ENCODE peak calls at places on chromosomes 1 and 21, in six cellular contexts. M, P, G, C, K and D are unnamed samples.

GRCh38 chr1:96559707-96560588 is 161.6 kb upstream of the PTBP2 start:
- DNase-seq in M (no peak), P (no peak), G (peak), C (peak), K (peak), D (no peak)

GRCh38 chr1:14724234-14724633 is 125.7 kb downstream of the KAZN start:
- DNase-seq in M (no peak), P (no peak), G (no peak), C (no peak), K (no peak), D (no peak)

GRCh38 chr1:165887877-165888551 is 60.6 kb downstream of the UCK2 start:
- DNase-seq in M (no peak), P (no peak), G (no peak), C (no peak), K (no peak), D (peak)

GRCh38 chr1:72567511-72567910 is 285.2 kb upstream of the NEGR1 start:
- DNase-seq in M (no peak), P (no peak), G (no peak), C (no peak), K (no peak), D (no peak)

GRCh38 chr1:226655251-226656163 is 83.6 kb downstream of the ITPKB start:
- DNase-seq in M (peak), P (no peak), G (no peak), C (no peak), K (no peak), D (no peak)

GRCh38 chr1:44723064-44723463 is 7.9 kb downstream of the RNU5D-1 start:
- DNase-seq in M (peak), P (no peak), G (no peak), C (no peak), K (no peak), D (no peak)

GRCh38 chr21:35641271-35642016 is 418.9 kb downstream of the SETD4 start:
- DNase-seq in M (no peak), P (no peak), G (no peak), C (no peak), K (no peak), D (no peak)

GRCh38 chr1:109864960-109865611 is 45.6 kb upstream of the CSF1 start:
- DNase-seq in M (no peak), P (no peak), G (peak), C (peak), K (no peak), D (no peak)

GRCh38 chr1:112905420-112906154 is 50.4 kb downstream of the SLC16A1 start:
- DNase-seq in M (no peak), P (no peak), G (no peak), C (no peak), K (no peak), D (peak)

GRCh38 chr1:236433819-236434315 is 39.8 kb downstream of the EDARADD start:
- DNase-seq in M (no peak), P (no peak), G (no peak), C (no peak), K (no peak), D (no peak)

GRCh38 chr1:51214615-51215131 is 21.4 kb upstream of the RNF11 start:
- DNase-seq in M (no peak), P (no peak), G (no peak), C (no peak), K (no peak), D (no peak)

GRCh38 chr21:27572681-27573080 is 605.8 kb upstream of the ADAMTS5 start:
- DNase-seq in M (no peak), P (no peak), G (no peak), C (no peak), K (no peak), D (no peak)

GRCh38 chr1:8022395-8023286 is 3.5 kb downstream of the ERRFI1 start:
- DNase-seq in M (no peak), P (no peak), G (no peak), C (no peak), K (no peak), D (no peak)

GRCh38 chr1:172637522-172637921 is 21.4 kb upstream of the FASLG start:
- DNase-seq in M (no peak), P (no peak), G (no peak), C (no peak), K (no peak), D (no peak)

GRCh38 chr1:95582191-95582590 is 348.2 kb downstream of the RWDD3 start:
- DNase-seq in M (no peak), P (no peak), G (no peak), C (no peak), K (no peak), D (no peak)

GRCh38 chr1:207519505-207520399 is 23.8 kb downstream of the CR1 start:
- DNase-seq in M (no peak), P (no peak), G (no peak), C (no peak), K (no peak), D (no peak)

GRCh38 chr1:181936768-181937581 is 124.5 kb downstream of the ZNF648 start:
- DNase-seq in M (no peak), P (no peak), G (no peak), C (peak), K (peak), D (peak)

GRCh38 chr21:44643911-44644310 is 2.3 kb upstream of the KRTAP10-11 start:
- DNase-seq in M (no peak), P (no peak), G (no peak), C (peak), K (no peak), D (no peak)

GRCh38 chr1:15848143-15848928 is 829 bp downstream of the SPEN start:
- DNase-seq in M (peak), P (no peak), G (peak), C (peak), K (no peak), D (peak)

GRCh38 chr1:166906647-166907046 is 30.6 kb upstream of the TADA1 start:
- DNase-seq in M (no peak), P (no peak), G (no peak), C (no peak), K (no peak), D (no peak)

GRCh38 chr1:6131561-6131960 is 48.6 kb downstream of the CHD5 start:
- DNase-seq in M (peak), P (no peak), G (no peak), C (no peak), K (no peak), D (no peak)

GRCh38 chr1:94254073-94254810 is 16.9 kb upstream of the ARHGAP29 start:
- DNase-seq in M (no peak), P (no peak), G (no peak), C (no peak), K (no peak), D (no peak)

GRCh38 chr1:205314986-205315618 is 6.4 kb downstream of the NUAK2 start:
- DNase-seq in M (no peak), P (no peak), G (no peak), C (no peak), K (no peak), D (no peak)

GRCh38 chr1:2642560-2643413 is 10.0 kb upstream of the MMEL1 start:
- DNase-seq in M (peak), P (peak), G (peak), C (peak), K (peak), D (peak)

GRCh38 chr1:39698568-39698967 is 7.3 kb upstream of the HPCAL4 start:
- DNase-seq in M (no peak), P (no peak), G (no peak), C (no peak), K (no peak), D (no peak)

GRCh38 chr21:32826317-32827167 is 55.0 kb upstream of the PAXBP1 start:
- DNase-seq in M (no peak), P (no peak), G (no peak), C (no peak), K (peak), D (peak)

GRCh38 chr1:67537647-67538018 is 107.4 kb upstream of the SERBP1 start:
- DNase-seq in M (no peak), P (no peak), G (no peak), C (no peak), K (no peak), D (no peak)

GRCh38 chr1:1173793-1174415 is at the start of gene TTLL10:
- DNase-seq in M (peak), P (no peak), G (no peak), C (no peak), K (no peak), D (no peak)

GRCh38 chr1:37931493-37932158 is 15.2 kb downstream of the INPP5B start:
- DNase-seq in M (peak), P (peak), G (peak), C (peak), K (peak), D (peak)
- TF ChIP-seq POLR2A in M (peak), P (no peak), G (no peak), C (no peak), K (no peak), D (peak)

DNA sequence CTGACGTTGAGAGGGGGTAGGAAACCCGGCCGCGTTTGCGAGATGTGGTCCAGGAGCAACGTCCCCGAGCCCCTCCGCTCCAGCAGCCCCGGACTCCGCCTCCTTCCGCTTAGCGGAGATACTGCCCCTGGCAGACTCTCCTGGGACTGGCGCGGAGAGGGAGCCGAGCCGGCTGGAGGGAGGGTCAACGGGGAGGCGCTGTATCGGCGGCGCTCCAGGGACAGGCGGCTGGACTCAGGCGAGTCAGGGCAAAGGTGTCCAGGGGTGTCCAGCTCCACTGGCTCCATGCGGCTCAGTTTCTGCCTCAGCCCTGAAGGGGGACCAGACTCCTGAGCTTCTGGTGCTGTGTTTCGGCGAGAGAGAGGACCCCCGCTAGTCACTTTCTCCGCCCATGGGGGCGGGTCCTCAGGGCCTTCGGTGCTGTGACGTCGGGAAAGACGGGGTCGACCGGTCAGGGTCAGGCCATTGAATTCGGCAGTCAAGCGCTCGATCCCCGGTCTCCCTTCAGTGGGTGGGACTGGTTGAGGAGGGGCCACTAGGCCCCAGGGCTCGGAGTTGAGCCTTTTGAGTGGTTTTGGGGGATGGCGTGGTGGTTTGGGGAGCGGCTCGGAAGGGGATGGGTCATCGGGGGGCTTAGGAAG is 2.8 kb upstream of the LIX1L start:
- DNase-seq in M (peak), P (peak), G (peak), C (peak), K (peak), D (peak)
- TF ChIP-seq CTCF in M (peak), P (no peak), G (peak), C (no peak), K (no peak), D (peak)

DNA sequence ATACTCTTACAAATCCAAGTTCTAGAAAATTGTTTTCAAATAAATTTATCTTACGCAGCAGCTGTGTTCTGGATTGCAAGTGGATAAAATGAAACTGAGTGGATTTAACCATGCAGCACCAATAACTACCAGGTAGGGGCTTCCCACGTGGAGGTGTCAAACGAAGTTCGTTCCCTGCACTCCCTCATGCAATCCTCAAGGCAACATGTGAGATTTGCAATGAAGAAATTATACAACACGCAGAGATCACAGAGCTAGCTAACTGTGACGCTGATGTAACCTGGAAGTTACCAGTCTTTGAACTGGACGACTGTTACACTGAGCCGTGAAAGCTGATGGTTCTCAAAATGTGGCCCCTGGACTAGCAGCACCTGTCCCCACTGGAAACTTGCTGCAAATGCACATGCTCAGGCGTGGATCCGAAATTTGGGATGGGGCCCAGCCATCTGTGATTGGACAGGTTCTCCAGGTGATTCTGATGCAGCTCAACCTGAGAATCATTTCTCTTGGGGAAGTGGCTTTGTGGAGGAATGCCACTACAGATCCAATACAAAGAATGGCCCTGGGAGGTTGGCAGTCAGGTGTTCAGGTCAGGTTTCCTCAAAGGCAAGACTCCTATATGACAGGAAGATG is 36.3 kb downstream of the RSPH1 start:
- DNase-seq in M (peak), P (no peak), G (no peak), C (no peak), K (no peak), D (no peak)
- TF ChIP-seq POLR2A in M (no peak), P (no peak), G (no peak), C (no peak), K (no peak), D (no peak)

GRCh38 chr1:180026556-180026955 is 71.9 kb downstream of the CEP350 start:
- DNase-seq in M (no peak), P (no peak), G (no peak), C (no peak), K (no peak), D (no peak)

GRCh38 chr1:180029524-180030130 is 75.0 kb downstream of the CEP350 start:
- DNase-seq in M (no peak), P (no peak), G (no peak), C (no peak), K (no peak), D (no peak)

GRCh38 chr1:180033387-180033786 is 78.8 kb downstream of the CEP350 start:
- DNase-seq in M (no peak), P (no peak), G (no peak), C (no peak), K (no peak), D (no peak)

GRCh38 chr1:180027949-180028445 is 73.4 kb downstream of the CEP350 start:
- DNase-seq in M (no peak), P (no peak), G (no peak), C (no peak), K (no peak), D (no peak)

DNA sequence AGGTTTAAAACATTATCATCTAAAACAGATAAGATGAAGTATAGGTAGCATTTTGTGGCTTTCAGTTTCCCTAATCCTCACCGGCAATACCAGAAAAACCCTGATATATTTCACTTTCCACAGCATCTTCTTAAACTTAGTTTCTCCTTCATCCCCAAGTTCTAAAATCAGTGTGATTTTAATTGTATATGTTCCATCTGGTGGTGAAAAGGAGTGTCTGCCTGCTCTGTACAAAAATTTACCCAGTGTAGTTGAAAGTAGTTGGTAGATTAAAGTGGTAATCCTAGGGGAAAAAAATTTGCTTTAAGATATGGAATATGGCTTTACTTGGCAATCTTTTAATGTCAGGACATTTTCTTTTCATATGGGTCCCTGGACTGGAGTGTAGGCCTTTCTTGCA is 74.3 kb downstream of the CEP350 start:
- DNase-seq in M (no peak), P (no peak), G (no peak), C (no peak), K (no peak), D (no peak)
- TF ChIP-seq CTCF in M (no peak), P (no peak), G (no peak), C (no peak), K (no peak), D (no peak)

GRCh38 chr1:27318137-27318536 is 3.8 kb upstream of the TMEM222 start:
- DNase-seq in M (no peak), P (no peak), G (no peak), C (no peak), K (no peak), D (no peak)

GRCh38 chr1:27325286-27325685 is 3.3 kb downstream of the TMEM222 start:
- DNase-seq in M (no peak), P (no peak), G (no peak), C (no peak), K (no peak), D (no peak)

GRCh38 chr1:27318596-27318995 is 3.4 kb upstream of the TMEM222 start:
- DNase-seq in M (peak), P (no peak), G (no peak), C (no peak), K (no peak), D (no peak)

GRCh38 chr1:27322569-27323116 is 680 bp downstream of the TMEM222 start:
- DNase-seq in M (no peak), P (no peak), G (no peak), C (no peak), K (no peak), D (no peak)

GRCh38 chr1:27321813-27322568 is at the start of gene TMEM222:
- DNase-seq in M (peak), P (peak), G (peak), C (peak), K (peak), D (peak)
- TF ChIP-seq POLR2A in M (peak), P (peak), G (no peak), C (no peak), K (peak), D (peak)

GRCh38 chr1:53594391-53595180 is 135.4 kb downstream of the DMRTB1 start:
- DNase-seq in M (peak), P (peak), G (no peak), C (no peak), K (no peak), D (no peak)
- TF ChIP-seq CTCF in M (no peak), P (no peak), G (no peak), C (no peak), K (no peak), D (no peak)

GRCh38 chr1:197902454-197903195 is at the start of gene C1orf53:
- DNase-seq in M (peak), P (peak), G (peak), C (peak), K (peak), D (peak)
- TF ChIP-seq POLR2A in M (no peak), P (no peak), G (no peak), C (no peak), K (peak), D (no peak)